ENCODE peak calls at places on chromosomes 11 and 22, in seven cellular contexts. B is pancreas; Y is PC-3; P is right lobe of liver; N is upper lobe of right lung; M is psoas muscle; X is CD4-positive, alpha-beta T cell. W is an unnamed sample.

GRCh38 chr11:96293583-96293982 is 49.4 kb downstream of the MAML2 start:
- ATAC-seq in B (peak; percentile 30), Y (no peak), P (peak; percentile 73), N (peak; percentile 74), M (no peak), X (no peak), W (no peak)

GRCh38 chr11:10607462-10607861 is 39.0 kb upstream of the LYVE1 start:
- ATAC-seq in B (no peak), Y (no peak), P (peak; percentile 15), N (peak; percentile 20), M (no peak), X (no peak), W (peak; percentile 11)

GRCh38 chr11:29984544-29984943 is 32.3 kb downstream of the KCNA4 start:
- ATAC-seq in B (no peak), Y (no peak), P (no peak), N (no peak), M (peak; percentile 78), X (no peak), W (no peak)

GRCh38 chr11:117690484-117691205 is 106.4 kb downstream of the DSCAML1 start:
- ATAC-seq in B (no peak), Y (no peak), P (no peak), N (no peak), M (no peak), X (no peak), W (no peak)

GRCh38 chr11:119363081-119363861 is 16.8 kb upstream of the MFRP start:
- ATAC-seq in B (peak; percentile 62), Y (no peak), P (peak; percentile 43), N (no peak), M (no peak), X (no peak), W (no peak)

GRCh38 chr22:46984751-46985506 is 222.5 kb downstream of the TBC1D22A start:
- ATAC-seq in B (peak; percentile 80), Y (peak; percentile 81), P (no peak), N (no peak), M (no peak), X (no peak), W (no peak)

GRCh38 chr22:41417622-41418390 is 28.8 kb downstream of the TOB2 start:
- ATAC-seq in B (peak; percentile 80), Y (no peak), P (peak; percentile 57), N (peak; percentile 78), M (peak; percentile 83), X (no peak), W (peak; percentile 85)

GRCh38 chr11:64292458-64293254 is 1.6 kb downstream of the KCNK4 start:
- ATAC-seq in B (no peak), Y (no peak), P (no peak), N (peak; percentile 3), M (no peak), X (peak; percentile 12), W (no peak)

GRCh38 chr22:42358643-42359558 is 73.3 kb downstream of the NFAM1 start:
- ATAC-seq in B (no peak), Y (no peak), P (no peak), N (no peak), M (no peak), X (no peak), W (no peak)

GRCh38 chr11:27621440-27622161 is 78.7 kb downstream of the BDNF start:
- ATAC-seq in B (no peak), Y (peak; percentile 31), P (peak; percentile 74), N (no peak), M (no peak), X (no peak), W (no peak)

GRCh38 chr11:68297812-68298658 is 14.4 kb upstream of the LRP5 start:
- ATAC-seq in B (peak; percentile 94), Y (peak; percentile 97), P (peak; percentile 92), N (peak; percentile 99), M (peak; percentile 97), X (peak; percentile 98), W (peak; percentile 92)

GRCh38 chr11:65112226-65112550 is 516 bp downstream of the TM7SF2 start:
- ATAC-seq in B (no peak), Y (no peak), P (no peak), N (no peak), M (no peak), X (peak; percentile 1), W (peak; percentile 2)

GRCh38 chr11:83970061-83970671 is 684.0 kb upstream of the CCDC90B start:
- ATAC-seq in B (no peak), Y (no peak), P (no peak), N (no peak), M (no peak), X (no peak), W (no peak)

GRCh38 chr22:44080936-44081853 is 57.1 kb downstream of the PARVB start:
- ATAC-seq in B (peak; percentile 81), Y (peak; percentile 51), P (peak; percentile 80), N (peak; percentile 75), M (no peak), X (peak; percentile 55), W (peak; percentile 47)

GRCh38 chr22:42819412-42820069 is 37.5 kb downstream of the ARFGAP3 start:
- ATAC-seq in B (peak; percentile 55), Y (no peak), P (no peak), N (peak; percentile 64), M (no peak), X (no peak), W (no peak)

GRCh38 chr11:113593698-113594308 is 112.3 kb downstream of the TMPRSS5 start:
- ATAC-seq in B (no peak), Y (no peak), P (no peak), N (peak; percentile 87), M (peak; percentile 96), X (no peak), W (no peak)

GRCh38 chr11:30196400-30197206 is 34.2 kb upstream of the FSHB start:
- ATAC-seq in B (peak; percentile 96), Y (peak; percentile 72), P (peak; percentile 89), N (peak; percentile 89), M (no peak), X (no peak), W (peak; percentile 63)

GRCh38 chr11:120708511-120709183 is 197.1 kb downstream of the GRIK4 start:
- ATAC-seq in B (no peak), Y (no peak), P (no peak), N (no peak), M (no peak), X (no peak), W (no peak)

GRCh38 chr11:111557425-111558111 is 17.0 kb downstream of the LAYN start:
- ATAC-seq in B (no peak), Y (peak; percentile 49), P (no peak), N (peak; percentile 76), M (no peak), X (no peak), W (peak; percentile 81)
- H3K27ac ChIP-seq in B (no peak overlapping the region), Y (peak overlapping the region; percentile 95), P (no peak overlapping the region), N (no peak overlapping the region), M (no peak overlapping the region), X (no peak overlapping the region), W (peak overlapping the region; percentile 62)

GRCh38 chr11:131758726-131759125 is 388.3 kb downstream of the NTM start:
- ATAC-seq in B (no peak), Y (no peak), P (no peak), N (no peak), M (no peak), X (no peak), W (no peak)

GRCh38 chr11:131759140-131759539 is 388.7 kb downstream of the NTM start:
- ATAC-seq in B (peak; percentile 59), Y (no peak), P (no peak), N (no peak), M (no peak), X (no peak), W (no peak)

GRCh38 chr11:131763193-131763890 is 392.9 kb downstream of the NTM start:
- ATAC-seq in B (no peak), Y (no peak), P (no peak), N (no peak), M (no peak), X (no peak), W (no peak)

GRCh38 chr11:131762346-131763110 is 392.1 kb downstream of the NTM start:
- ATAC-seq in B (no peak), Y (no peak), P (no peak), N (no peak), M (no peak), X (no peak), W (no peak)

DNA sequence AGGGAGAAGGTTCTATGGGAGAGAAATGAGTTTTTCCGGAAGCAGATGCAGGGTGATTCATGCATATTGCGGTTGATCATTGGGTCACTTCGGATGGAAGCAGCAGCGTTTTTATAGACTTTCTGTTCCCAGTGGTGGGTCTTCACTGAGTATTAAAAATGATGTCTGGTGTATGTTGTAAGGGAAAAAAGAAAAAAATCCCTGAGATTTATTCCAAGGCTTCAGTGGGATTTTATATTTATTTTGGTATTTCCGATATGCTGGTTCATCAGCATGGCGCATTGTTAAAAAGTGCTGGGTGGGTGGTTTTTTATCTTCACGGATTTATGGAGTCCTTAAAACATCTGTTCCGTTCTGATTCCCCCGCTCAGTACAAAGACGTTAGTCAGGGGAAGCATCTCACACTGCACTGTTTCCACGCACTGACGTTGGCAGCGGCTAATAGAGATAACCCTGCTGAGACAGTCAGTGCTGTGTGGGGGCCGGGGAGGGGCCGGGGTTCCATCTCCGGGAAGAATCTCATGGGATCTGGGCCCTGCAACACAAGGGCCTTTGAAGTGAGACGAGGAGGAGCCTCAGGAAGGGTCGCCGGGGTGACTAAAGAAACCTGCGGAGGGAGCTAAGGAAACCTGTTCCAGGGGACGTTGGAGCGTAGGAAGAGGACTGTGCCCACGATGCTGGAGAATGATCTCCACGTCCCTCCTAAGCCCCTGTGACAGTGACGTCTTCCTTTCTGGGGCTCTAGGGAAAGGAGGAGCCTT is 390.0 kb downstream of the NTM start:
- ATAC-seq in B (peak; percentile 50), Y (no peak), P (peak; percentile 14), N (no peak), M (no peak), X (no peak), W (no peak)
- TF ChIP-seq CTCF in B (no peak), Y (no peak), P (no peak), N (no peak), M (no peak), X (no peak), W (no peak)

DNA sequence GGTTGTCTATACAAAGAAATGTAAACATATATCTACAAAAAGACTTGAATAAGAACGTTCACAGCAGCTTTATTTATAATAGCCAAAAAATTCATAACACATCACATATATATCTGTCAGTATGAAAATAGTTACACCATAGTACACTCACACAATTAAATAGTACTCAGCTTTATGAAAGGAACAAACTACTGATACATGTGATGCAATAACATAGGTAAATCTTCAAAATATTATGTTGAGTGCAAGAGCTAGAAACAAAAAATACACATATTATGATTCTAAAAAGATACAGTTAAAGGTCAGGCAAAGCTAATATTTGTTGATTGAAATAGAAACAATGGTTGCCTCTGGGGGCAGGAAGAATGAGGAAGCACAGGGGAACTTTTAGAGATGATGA is 6.6 kb downstream of the MRGPRX2 start:
- ATAC-seq in B (no peak), Y (no peak), P (no peak), N (no peak), M (no peak), X (no peak), W (no peak)
- H3K27ac ChIP-seq in B (no peak overlapping the region), Y (no peak overlapping the region), P (no peak overlapping the region), N (no peak overlapping the region), M (no peak overlapping the region), X (no peak overlapping the region), W (no peak overlapping the region)

GRCh38 chr11:58963551-58964075 is 24.3 kb downstream of the GLYATL1 start:
- ATAC-seq in B (peak; percentile 84), Y (no peak), P (peak; percentile 86), N (peak; percentile 59), M (no peak), X (no peak), W (no peak)
- TF ChIP-seq CTCF in B (no peak), Y (no peak), P (peak; percentile 38), N (no peak), M (no peak), X (no peak), W (no peak)